ENCODE peak calls at places on chromosomes 7 and 10, in five cellular contexts. W, R, B, P and Z are unnamed samples.

GRCh38 chr10:94992811-94993210 is 54.4 kb downstream of the CYP2C9 start:
- DNase-seq in W (no peak), R (no peak), B (no peak), P (no peak), Z (no peak)

GRCh38 chr7:43537765-43538403 is 45.0 kb upstream of the STK17A start:
- DNase-seq in W (no peak), R (no peak), B (no peak), P (no peak), Z (no peak)

GRCh38 chr10:80271416-80271815 is 18.0 kb downstream of the MAT1A start:
- DNase-seq in W (no peak), R (no peak), B (no peak), P (no peak), Z (no peak)

GRCh38 chr10:87973635-87974034 is 110.2 kb downstream of the PTEN start:
- DNase-seq in W (no peak), R (no peak), B (no peak), P (no peak), Z (no peak)

GRCh38 chr10:16643502-16643901 is 121.8 kb upstream of the C1QL3 start:
- DNase-seq in W (no peak), R (no peak), B (no peak), P (no peak), Z (no peak)

GRCh38 chr10:23331567-23332290 is 12.9 kb downstream of the C10orf67 start:
- DNase-seq in W (no peak), R (no peak), B (no peak), P (no peak), Z (peak)

GRCh38 chr7:107622429-107622828 is 38.2 kb upstream of the SLC26A4 start:
- DNase-seq in W (no peak), R (no peak), B (no peak), P (no peak), Z (peak)

GRCh38 chr10:98266647-98267046 is 1.3 kb downstream of the LOXL4 start:
- DNase-seq in W (no peak), R (no peak), B (no peak), P (no peak), Z (no peak)

GRCh38 chr10:88661577-88661976 is 2.7 kb upstream of the LIPF start:
- DNase-seq in W (no peak), R (no peak), B (no peak), P (no peak), Z (no peak)

GRCh38 chr7:134512271-134512670 is 15.1 kb upstream of the AKR1B10 start:
- DNase-seq in W (no peak), R (no peak), B (no peak), P (no peak), Z (peak)

GRCh38 chr10:78248651-78249464 is 215.2 kb downstream of the RPS24 start:
- DNase-seq in W (no peak), R (no peak), B (no peak), P (no peak), Z (no peak)

GRCh38 chr7:96708872-96709271 is 774 bp downstream of the SEM1 start:
- DNase-seq in W (no peak), R (no peak), B (no peak), P (no peak), Z (peak)

GRCh38 chr7:116231543-116232401 is 21.4 kb downstream of the TES start:
- DNase-seq in W (no peak), R (no peak), B (no peak), P (no peak), Z (peak)

GRCh38 chr7:2049782-2050510 is 182.8 kb downstream of the MAD1L1 start:
- DNase-seq in W (no peak), R (no peak), B (no peak), P (no peak), Z (no peak)

GRCh38 chr10:31318382-31318853 is 598 bp upstream of the ZEB1 start:
- DNase-seq in W (no peak), R (no peak), B (no peak), P (no peak), Z (peak)

GRCh38 chr7:147611402-147611801 is 979.2 kb upstream of the C7orf33 start:
- DNase-seq in W (no peak), R (no peak), B (no peak), P (no peak), Z (no peak)

GRCh38 chr7:98387544-98388226 is 13.2 kb downstream of the BAIAP2L1 start:
- DNase-seq in W (no peak), R (no peak), B (no peak), P (no peak), Z (no peak)

GRCh38 chr7:26723140-26723539 is 141.2 kb downstream of the SKAP2 start:
- DNase-seq in W (no peak), R (no peak), B (no peak), P (no peak), Z (no peak)

GRCh38 chr10:22978287-22978686 is 50.4 kb downstream of the ARMC3 start:
- DNase-seq in W (no peak), R (no peak), B (no peak), P (no peak), Z (no peak)

GRCh38 chr10:43417950-43418768 is 9.2 kb upstream of the HNRNPF start:
- DNase-seq in W (no peak), R (no peak), B (no peak), P (no peak), Z (no peak)

GRCh38 chr7:131547589-131547988 is 8.8 kb downstream of the PODXL start:
- DNase-seq in W (no peak), R (no peak), B (no peak), P (no peak), Z (no peak)

GRCh38 chr7:131548371-131548770 is 8.1 kb downstream of the PODXL start:
- DNase-seq in W (no peak), R (no peak), B (no peak), P (no peak), Z (no peak)

GRCh38 chr7:131546126-131546525 is 10.3 kb downstream of the PODXL start:
- DNase-seq in W (no peak), R (no peak), B (peak), P (no peak), Z (peak)

GRCh38 chr7:131544449-131545425 is 11.7 kb downstream of the PODXL start:
- DNase-seq in W (no peak), R (no peak), B (no peak), P (no peak), Z (peak)

GRCh38 chr7:131546583-131547111 is 9.8 kb downstream of the PODXL start:
- DNase-seq in W (no peak), R (no peak), B (no peak), P (no peak), Z (peak)
- TF ChIP-seq CTCF in W (peak), R (peak), B (peak), P (peak), Z (peak)

GRCh38 chr7:117381357-117381756 is 45.9 kb downstream of the ASZ1 start:
- DNase-seq in W (no peak), R (no peak), B (no peak), P (no peak), Z (peak)
- TF ChIP-seq CTCF in W (no peak), R (no peak), B (no peak), P (no peak), Z (no peak)

GRCh38 chr10:44990302-44990655 is 10.4 kb upstream of the ZNF22 start:
- DNase-seq in W (no peak), R (no peak), B (no peak), P (peak), Z (no peak)
- TF ChIP-seq CTCF in W (peak), R (peak), B (no peak), P (peak), Z (no peak)

GRCh38 chr7:48458701-48459509 is 287.6 kb downstream of the ABCA13 start:
- DNase-seq in W (no peak), R (no peak), B (no peak), P (no peak), Z (peak)
- TF ChIP-seq CTCF in W (no peak), R (no peak), B (no peak), P (no peak), Z (no peak)

DNA sequence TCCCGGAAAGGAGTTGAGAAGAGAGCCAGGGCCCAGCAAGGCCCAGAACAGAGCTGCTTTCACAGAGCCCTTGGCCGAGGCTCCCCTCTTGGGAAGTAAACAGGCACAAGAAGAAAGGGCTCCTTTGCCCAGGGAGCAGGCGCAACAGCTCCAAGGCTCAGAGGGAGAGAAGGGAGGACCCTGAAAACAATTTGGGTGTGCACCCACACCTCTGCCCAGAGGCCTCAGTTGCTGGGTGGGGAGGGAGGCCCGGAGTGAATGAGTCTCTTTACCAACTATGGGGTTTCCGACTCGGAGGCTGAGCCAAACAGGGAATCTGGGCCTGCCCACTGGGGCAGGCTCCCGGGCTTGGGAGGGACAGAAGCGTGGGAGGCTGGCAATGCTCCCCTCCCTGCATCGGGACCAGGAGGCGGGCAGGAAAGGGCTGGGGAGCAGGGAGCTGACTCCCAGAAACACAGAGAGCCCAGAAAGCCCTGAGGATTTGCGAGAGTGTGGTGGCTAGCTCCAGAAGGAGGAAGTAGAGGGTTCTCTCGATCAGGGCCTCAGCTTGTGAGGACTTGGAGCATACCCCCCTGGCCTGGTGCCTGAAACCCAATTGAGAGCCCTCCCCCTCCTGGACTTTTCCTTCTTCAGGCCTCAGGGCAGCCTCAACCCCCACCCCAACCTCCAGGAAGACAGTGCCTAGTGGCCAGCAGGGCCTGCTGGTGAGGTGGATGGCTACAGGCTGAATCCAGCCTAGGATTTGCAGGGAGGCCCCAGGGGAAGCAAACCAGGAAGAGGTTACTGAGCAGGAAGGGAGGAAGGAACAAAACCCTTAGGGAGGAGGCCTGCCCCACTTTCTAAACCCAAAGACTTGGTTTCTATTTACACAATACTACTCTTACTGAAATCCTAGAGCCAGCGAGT is 6.2 kb downstream of the C10orf105 start:
- DNase-seq in W (peak), R (peak), B (peak), P (no peak), Z (peak)
- TF ChIP-seq CTCF in W (no peak), R (no peak), B (no peak), P (no peak), Z (no peak)

GRCh38 chr10:7071421-7071820 is 339.4 kb downstream of the SFMBT2 start:
- DNase-seq in W (no peak), R (no peak), B (no peak), P (no peak), Z (no peak)
- TF ChIP-seq CTCF in W (no peak), R (no peak), B (no peak), P (no peak), Z (no peak)

GRCh38 chr7:121001234-121001633 is 12.7 kb downstream of the CPED1 start:
- DNase-seq in W (no peak), R (no peak), B (no peak), P (no peak), Z (no peak)

GRCh38 chr7:121000091-121000983 is 11.8 kb downstream of the CPED1 start:
- DNase-seq in W (no peak), R (no peak), B (no peak), P (no peak), Z (no peak)

GRCh38 chr7:121003986-121004685 is 15.6 kb downstream of the CPED1 start:
- DNase-seq in W (no peak), R (no peak), B (no peak), P (no peak), Z (no peak)

GRCh38 chr7:121002755-121003114 is 14.2 kb downstream of the CPED1 start:
- DNase-seq in W (no peak), R (no peak), B (no peak), P (no peak), Z (no peak)

GRCh38 chr7:121001932-121002754 is 13.6 kb downstream of the CPED1 start:
- DNase-seq in W (no peak), R (no peak), B (no peak), P (no peak), Z (no peak)
- TF ChIP-seq CTCF in W (no peak), R (no peak), B (no peak), P (no peak), Z (no peak)

DNA sequence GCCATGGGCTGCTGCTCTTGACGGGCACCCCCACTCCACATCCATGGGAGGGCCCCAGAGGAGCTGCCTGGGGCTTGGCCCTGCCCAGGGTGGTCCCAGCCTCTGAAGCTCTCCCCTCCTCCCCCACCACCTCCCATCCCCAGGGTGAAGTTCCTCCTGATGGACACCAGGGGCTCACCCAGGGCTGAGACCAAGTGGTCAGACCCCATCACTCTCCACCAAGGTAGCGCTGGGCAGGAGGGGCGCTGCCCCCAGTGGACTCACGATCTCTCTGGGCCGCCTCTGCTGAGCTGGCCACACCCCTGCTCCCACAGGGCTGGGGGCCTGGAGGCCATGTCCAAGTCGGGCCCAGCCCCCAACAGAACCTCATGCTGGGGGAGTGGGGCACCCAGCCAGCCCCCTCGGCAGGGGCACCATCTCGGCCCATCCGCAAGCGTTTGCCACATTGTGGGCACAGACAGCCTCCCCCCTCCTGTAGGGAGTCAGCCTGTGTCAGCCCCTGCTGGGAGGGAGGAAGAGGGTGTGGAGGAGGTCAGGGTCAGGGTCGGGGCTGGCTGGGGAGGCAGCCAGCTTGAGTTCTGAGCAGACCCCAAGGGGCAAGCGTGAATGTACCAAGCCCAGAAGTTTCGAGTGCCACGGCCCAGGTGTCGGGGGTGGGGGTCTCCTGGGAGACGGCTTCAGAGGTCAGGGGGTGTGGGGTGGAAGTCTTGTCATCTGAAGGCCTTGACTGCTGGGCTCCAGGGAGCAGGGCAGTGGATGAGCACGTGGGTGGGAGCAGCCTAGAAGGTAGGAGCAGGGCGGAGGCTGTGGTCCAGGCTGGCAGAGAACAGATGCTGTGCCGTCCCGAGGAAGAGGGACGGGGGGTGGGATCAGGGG is 2.8 kb downstream of the UPK3B start:
- DNase-seq in W (no peak), R (no peak), B (no peak), P (no peak), Z (peak)
- TF ChIP-seq CTCF in W (no peak), R (no peak), B (peak), P (peak), Z (peak)

DNA sequence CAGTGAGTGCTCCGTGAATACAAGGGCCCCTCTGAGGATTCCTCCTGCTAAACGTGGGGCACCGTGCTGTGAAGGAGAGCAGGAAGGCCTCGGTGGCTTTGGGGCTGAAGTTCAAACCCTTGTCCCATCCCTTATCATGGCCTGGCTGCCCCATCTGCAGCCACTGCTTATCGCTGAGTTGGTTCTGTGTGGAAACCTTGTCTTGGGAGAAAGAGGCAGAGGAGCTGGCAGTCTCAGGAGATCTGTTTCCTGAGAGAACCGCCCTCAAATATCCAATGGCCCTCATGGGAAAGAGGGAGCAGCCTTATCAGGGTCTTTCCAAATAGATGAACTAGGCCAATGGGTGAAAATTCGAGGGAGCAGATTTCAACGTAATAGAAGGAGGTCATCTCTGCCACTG is 52.0 kb upstream of the NRF1 start:
- DNase-seq in W (no peak), R (no peak), B (no peak), P (no peak), Z (no peak)
- TF ChIP-seq CTCF in W (no peak), R (no peak), B (no peak), P (no peak), Z (no peak)